ENCODE peak calls at places on chromosomes 3 and 15, in nine cellular contexts. X is activated naive CD4-positive, alpha-beta T cell; M is fibroblast of pulmonary artery; N is stimulated activated CD8-positive, alpha-beta memory T cell treated with anti-CD3 and anti-CD28 coated beads, Interleukin-4, amount 100 ng/mL, for 4 hours; E is hepatocyte; Y is CD4-positive, alpha-beta memory T cell; V is GM12865; B is ACHN; P is stimulated activated CD4-positive, alpha-beta T cell treated with anti-CD3 and anti-CD28 coated beads, Interleukin-4, amount 100 ng/mL, for 48 hours. L is an unnamed sample.

GRCh38 chr3:109373933-109374332 is 36.6 kb upstream of the DPPA4 start:
- DNase-seq in V (no peak), B (no peak), M (no peak), E (no peak), P (no peak), X (no peak), Y (no peak), N (no peak), L (no peak)

GRCh38 chr15:80416702-80417101 is 12.5 kb downstream of the ARNT2 start:
- DNase-seq in V (no peak), P (no peak), Y (no peak), X (no peak), B (no peak), N (no peak), M (no peak), E (no peak), L (no peak)

GRCh38 chr15:73926191-73927002 is at the start of gene LOXL1:
- DNase-seq in E (peak), B (peak), Y (no peak), N (no peak), M (peak), V (no peak), X (no peak), P (no peak), L (peak)

GRCh38 chr3:57006048-57006709 is 54.3 kb upstream of the SPATA12 start:
- DNase-seq in Y (no peak), B (no peak), P (no peak), N (no peak), X (no peak), M (no peak), V (no peak), E (no peak), L (no peak)

GRCh38 chr3:8983026-8983425 is 19.8 kb upstream of the RAD18 start:
- DNase-seq in N (no peak), Y (no peak), X (no peak), V (no peak), P (no peak), B (no peak), M (no peak), E (no peak), L (no peak)

GRCh38 chr3:3177861-3178497 is 1.5 kb downstream of the CRBN start:
- DNase-seq in Y (no peak), N (no peak), X (no peak), P (no peak), M (peak), E (no peak), V (no peak), B (peak), L (no peak)

GRCh38 chr3:177013681-177014280 is 183.5 kb downstream of the TBL1XR1 start:
- DNase-seq in P (no peak), X (no peak), B (no peak), E (no peak), M (no peak), Y (no peak), N (no peak), V (no peak), L (no peak)

GRCh38 chr3:25901796-25902195 is 111.9 kb downstream of the OXSM start:
- DNase-seq in X (no peak), P (no peak), M (no peak), N (no peak), B (no peak), Y (peak), V (no peak), E (no peak), L (no peak)

GRCh38 chr3:17258823-17259436 is 374.2 kb downstream of the PLCL2 start:
- DNase-seq in E (peak), B (peak), M (peak), Y (peak), V (peak), P (no peak), X (no peak), N (no peak), L (no peak)

GRCh38 chr3:105866656-105867653 is 1.9 kb downstream of the CBLB start:
- DNase-seq in Y (peak), M (peak), X (no peak), P (no peak), E (no peak), N (no peak), V (peak), B (no peak), L (no peak)

GRCh38 chr15:74641151-74641550 is 25.5 kb downstream of the CLK3 start:
- DNase-seq in X (no peak), M (no peak), P (no peak), V (no peak), N (no peak), B (no peak), E (no peak), Y (no peak), L (no peak)

GRCh38 chr3:174423936-174424335 is 435.2 kb upstream of the NAALADL2 start:
- DNase-seq in B (no peak), P (no peak), E (no peak), Y (no peak), N (no peak), X (no peak), V (no peak), M (no peak), L (no peak)

GRCh38 chr3:45350643-45351042 is 37.7 kb upstream of the LARS2 start:
- DNase-seq in X (no peak), B (no peak), M (no peak), P (no peak), N (no peak), V (no peak), E (no peak), Y (no peak), L (no peak)

GRCh38 chr3:8482960-8483665 is 18.5 kb upstream of the LMCD1 start:
- DNase-seq in V (no peak), N (no peak), P (no peak), X (no peak), E (peak), B (peak), M (peak), Y (no peak), L (peak)

GRCh38 chr3:52401551-52401950 is 43.4 kb downstream of the SEMA3G start:
- DNase-seq in E (no peak), X (no peak), B (no peak), M (no peak), N (no peak), Y (no peak), P (no peak), V (no peak), L (no peak)

GRCh38 chr3:127204841-127205582 is 12.1 kb downstream of the PRR23E start:
- DNase-seq in Y (no peak), P (no peak), X (no peak), M (no peak), B (no peak), V (no peak), E (no peak), N (no peak), L (no peak)

GRCh38 chr15:60552224-60552623 is 73.3 kb upstream of the ICE2 start:
- DNase-seq in P (no peak), V (no peak), E (no peak), X (no peak), B (no peak), Y (no peak), N (no peak), M (no peak), L (no peak)

GRCh38 chr3:14435175-14436011 is 33.0 kb downstream of the SLC6A6 start:
- DNase-seq in Y (no peak), E (no peak), M (peak), V (no peak), B (peak), P (no peak), X (no peak), N (no peak), L (no peak)

GRCh38 chr3:184551103-184551502 is 10.5 kb upstream of the EPHB3 start:
- DNase-seq in P (no peak), M (no peak), V (no peak), X (no peak), B (no peak), N (no peak), E (no peak), Y (no peak), L (no peak)

GRCh38 chr15:63501256-63502089 is 2.9 kb upstream of the USP3 start:
- DNase-seq in V (peak), Y (no peak), X (no peak), B (peak), M (peak), E (peak), N (no peak), P (no peak), L (peak)

GRCh38 chr3:66270314-66270713 is 49.5 kb downstream of the SLC25A26 start:
- DNase-seq in B (no peak), M (no peak), P (no peak), N (no peak), E (no peak), X (no peak), Y (no peak), V (no peak), L (no peak)

GRCh38 chr3:12301513-12301912 is 12.6 kb downstream of the PPARG start:
- DNase-seq in P (no peak), V (no peak), N (no peak), X (no peak), E (no peak), Y (no peak), B (no peak), M (no peak), L (no peak)

GRCh38 chr3:42140665-42141203 is 49.6 kb downstream of the TRAK1 start:
- DNase-seq in E (no peak), Y (no peak), P (no peak), N (no peak), B (no peak), X (no peak), M (no peak), V (no peak), L (no peak)

GRCh38 chr3:146780251-146780650 is 175.1 kb upstream of the PLSCR5 start:
- DNase-seq in N (no peak), Y (no peak), M (no peak), P (no peak), E (no peak), X (no peak), B (no peak), V (no peak), L (no peak)

GRCh38 chr3:114711321-114711891 is 417.6 kb downstream of the TIGIT start:
- DNase-seq in Y (no peak), B (no peak), E (no peak), V (no peak), M (no peak), N (no peak), P (no peak), X (no peak), L (no peak)

GRCh38 chr3:188286087-188286513 is 132.1 kb downstream of the LPP start:
- DNase-seq in M (peak), P (no peak), Y (no peak), N (no peak), X (no peak), V (no peak), E (no peak), B (peak), L (peak)

GRCh38 chr3:61865466-61865865 is 304.1 kb downstream of the PTPRG start:
- DNase-seq in M (no peak), V (no peak), B (no peak), P (no peak), Y (no peak), E (no peak), N (no peak), X (no peak), L (no peak)

L was measured in BJ.